ENCODE peak calls at places on chromosomes 13 and 19, in ten cellular contexts. O is G401, A is thyroid gland, W is retinal pigment epithelial cell, B is KBM-7, K is H7, M is type B pancreatic cell, G is neural progenitor cell, N is T-helper 1 cell, U is hepatic stellate cell. Y is an unnamed sample.

GRCh38 chr13:102697929-102698648 is 3.2 kb upstream of the METTL21C start:
- DNase-seq in O (no peak), A (peak; percentile 11), W (no peak), B (no peak), K (no peak), M (no peak), G (no peak), N (no peak), U (no peak), Y (no peak)

GRCh38 chr13:108609353-108609752 is 20.1 kb upstream of the MYO16 start:
- DNase-seq in O (no peak), A (no peak), W (no peak), B (peak; percentile 39), K (peak; percentile 5), M (no peak), G (peak; percentile 27), N (no peak), U (peak; percentile 17), Y (no peak)

GRCh38 chr19:11873762-11874161 is 13.8 kb upstream of the ZNF69 start:
- DNase-seq in O (no peak), A (no peak), W (no peak), B (no peak), K (no peak), M (no peak), G (no peak), N (no peak), U (no peak), Y (no peak)

GRCh38 chr13:112859817-112860190 is 109.2 kb upstream of the MCF2L start:
- DNase-seq in O (no peak), A (peak; percentile 87), W (peak; percentile 9), B (peak; percentile 71), K (no peak), M (no peak), G (no peak), N (no peak), U (no peak), Y (no peak)

GRCh38 chr19:1250374-1251232 is 2.2 kb downstream of the MIDN start:
- DNase-seq in O (no peak), A (peak; percentile 58), W (no peak), B (peak; percentile 47), K (peak; percentile 96), M (no peak), G (peak; percentile 96), N (peak; percentile 57), U (peak; percentile 41), Y (peak; percentile 58)

GRCh38 chr13:45328661-45329105 is 12.3 kb downstream of the TPT1 start:
- DNase-seq in O (no peak), A (no peak), W (no peak), B (no peak), K (no peak), M (no peak), G (no peak), N (no peak), U (peak; percentile 44), Y (no peak)

GRCh38 chr19:33864311-33864850 is 67.7 kb downstream of the KCTD15 start:
- DNase-seq in O (no peak), A (no peak), W (no peak), B (no peak), K (no peak), M (peak; percentile 64), G (no peak), N (no peak), U (no peak), Y (no peak)

GRCh38 chr13:99275093-99275469 is 16.9 kb upstream of the GPR18 start:
- DNase-seq in O (peak; percentile 35), A (peak; percentile 46), W (no peak), B (no peak), K (no peak), M (no peak), G (no peak), N (no peak), U (peak; percentile 10), Y (peak; percentile 33)

GRCh38 chr19:15251749-15252397 is 19.6 kb upstream of the EPHX3 start:
- DNase-seq in O (peak; percentile 53), A (peak; percentile 38), W (peak; percentile 59), B (peak; percentile 24), K (peak; percentile 96), M (peak; percentile 79), G (peak; percentile 88), N (no peak), U (peak; percentile 94), Y (no peak)

GRCh38 chr13:91632071-91632470 is 233.7 kb downstream of the GPC5 start:
- DNase-seq in O (no peak), A (no peak), W (no peak), B (no peak), K (no peak), M (no peak), G (no peak), N (no peak), U (no peak), Y (no peak)

GRCh38 chr19:37903096-37903495 is 3.3 kb downstream of the WDR87 start:
- DNase-seq in O (no peak), A (no peak), W (no peak), B (no peak), K (no peak), M (no peak), G (no peak), N (no peak), U (no peak), Y (no peak)

GRCh38 chr19:55519461-55520311 is 17.2 kb downstream of the SBK2 start:
- DNase-seq in O (no peak), A (no peak), W (no peak), B (no peak), K (no peak), M (no peak), G (no peak), N (no peak), U (peak; percentile 72), Y (no peak)

GRCh38 chr13:36130168-36130541 is 1.0 kb downstream of the DCLK1 start:
- DNase-seq in O (no peak), A (no peak), W (no peak), B (no peak), K (no peak), M (no peak), G (no peak), N (no peak), U (no peak), Y (no peak)

GRCh38 chr13:48251616-48252081 is 18.6 kb downstream of the ITM2B start:
- DNase-seq in O (peak; percentile 78), A (no peak), W (no peak), B (no peak), K (no peak), M (no peak), G (no peak), N (no peak), U (no peak), Y (no peak)

GRCh38 chr13:92843549-92843948 is 383.1 kb upstream of the GPC6 start:
- DNase-seq in O (no peak), A (no peak), W (no peak), B (peak; percentile 11), K (no peak), M (no peak), G (no peak), N (no peak), U (no peak), Y (no peak)

GRCh38 chr19:22332924-22333323 is 46.7 kb downstream of the ZNF729 start:
- DNase-seq in O (no peak), A (no peak), W (no peak), B (no peak), K (no peak), M (no peak), G (no peak), N (no peak), U (no peak), Y (no peak)

GRCh38 chr13:32783067-32783466 is 196.8 kb downstream of the PDS5B start:
- DNase-seq in O (no peak), A (no peak), W (no peak), B (peak; percentile 41), K (no peak), M (no peak), G (no peak), N (no peak), U (no peak), Y (no peak)

GRCh38 chr19:2734589-2735288 is 5.1 kb downstream of the SLC39A3 start:
- DNase-seq in O (no peak), A (no peak), W (no peak), B (no peak), K (no peak), M (no peak), G (no peak), N (no peak), U (no peak), Y (no peak)

GRCh38 chr13:47859129-47859528 is 141.9 kb downstream of the SUCLA2 start:
- DNase-seq in O (peak; percentile 2), A (no peak), W (no peak), B (no peak), K (no peak), M (no peak), G (no peak), N (no peak), U (no peak), Y (no peak)

GRCh38 chr19:18785179-18786124 is 5.7 kb downstream of the COMP start:
- DNase-seq in O (peak; percentile 46), A (peak; percentile 47), W (no peak), B (peak; percentile 60), K (peak; percentile 100), M (peak; percentile 84), G (peak; percentile 94), N (peak; percentile 62), U (peak; percentile 83), Y (peak; percentile 43)

GRCh38 chr19:57068921-57069697 is 50.7 kb upstream of the USP29 start:
- DNase-seq in O (peak; percentile 57), A (peak; percentile 44), W (no peak), B (no peak), K (peak; percentile 29), M (no peak), G (no peak), N (no peak), U (no peak), Y (no peak)

GRCh38 chr13:89432997-89433396 is 1761.8 kb downstream of the SLITRK5 start:
- DNase-seq in O (no peak), A (no peak), W (peak; percentile 26), B (no peak), K (no peak), M (no peak), G (no peak), N (no peak), U (no peak), Y (no peak)

GRCh38 chr19:10011974-10012373 is 1.3 kb upstream of the RDH8 start:
- DNase-seq in O (no peak), A (no peak), W (no peak), B (no peak), K (peak; percentile 44), M (no peak), G (no peak), N (no peak), U (no peak), Y (no peak)